ENCODE peak calls at places on chromosomes 5 and 9, in four cellular contexts. O, D, A and C are unnamed samples.

GRCh38 chr5:99449786-99450185 is 521.0 kb upstream of the CHD1 start:
- DNase-seq in O (no peak), A (no peak), D (no peak), C (no peak)

GRCh38 chr5:145946112-145946861 is 9.9 kb downstream of the SH3RF2 start:
- DNase-seq in D (peak), A (no peak), O (no peak), C (peak)

GRCh38 chr5:54985301-54986268 is at the start of gene ESM1:
- DNase-seq in D (peak), A (no peak), O (no peak), C (no peak)

GRCh38 chr9:134526798-134527492 is 114.7 kb upstream of the COL5A1 start:
- DNase-seq in O (no peak), D (no peak), A (no peak), C (no peak)

GRCh38 chr9:112239284-112239683 is 64.2 kb upstream of the SUSD1 start:
- DNase-seq in D (no peak), A (no peak), O (no peak), C (peak)

GRCh38 chr9:14423816-14424261 is 109.9 kb upstream of the NFIB start:
- DNase-seq in D (peak), A (no peak), O (no peak), C (peak)

GRCh38 chr5:66442951-66443445 is 153.2 kb upstream of the MAST4 start:
- DNase-seq in A (no peak), O (no peak), D (no peak), C (peak)

GRCh38 chr5:179312557-179313235 is 32.6 kb downstream of the ADAMTS2 start:
- DNase-seq in A (no peak), O (no peak), D (peak), C (no peak)

GRCh38 chr5:149228610-149229297 is 42.9 kb upstream of the AFAP1L1 start:
- DNase-seq in A (no peak), O (peak), D (peak), C (peak)

GRCh38 chr5:109612278-109612905 is 77.3 kb upstream of the MAN2A1 start:
- DNase-seq in D (no peak), A (no peak), O (no peak), C (no peak)

GRCh38 chr5:102668220-102668930 is 86.7 kb upstream of the PAM start:
- DNase-seq in O (no peak), A (no peak), D (no peak), C (peak)

GRCh38 chr5:20678814-20679298 is 690.9 kb upstream of the CDH18 start:
- DNase-seq in D (peak), O (no peak), A (no peak), C (peak)

GRCh38 chr5:8176101-8176693 is 307.2 kb downstream of the MTRR start:
- DNase-seq in O (no peak), A (no peak), D (peak), C (no peak)

GRCh38 chr5:1219768-1220100 is 5.4 kb upstream of the SLC6A18 start:
- DNase-seq in O (no peak), D (no peak), A (no peak), C (no peak)

GRCh38 chr5:27311544-27311943 is 273.2 kb upstream of the CDH9 start:
- DNase-seq in A (no peak), O (no peak), D (peak), C (peak)

GRCh38 chr5:73367650-73368049 is 80.9 kb downstream of the FOXD1 start:
- DNase-seq in O (no peak), A (no peak), D (peak), C (no peak)

GRCh38 chr9:14748373-14748772 is 25.8 kb upstream of the CER1 start:
- DNase-seq in A (no peak), D (no peak), O (no peak), C (no peak)

GRCh38 chr9:94554439-94555331 is at the start of gene PCAT7:
- DNase-seq in D (no peak), O (peak), A (peak), C (peak)

GRCh38 chr9:33375238-33375840 is 27.0 kb downstream of the AQP7 start:
- DNase-seq in A (peak), O (peak), D (peak), C (peak)

GRCh38 chr5:44365351-44365750 is 23.9 kb downstream of the FGF10 start:
- DNase-seq in D (peak), A (no peak), O (no peak), C (no peak)

GRCh38 chr9:88076286-88077070 is 61.8 kb downstream of the SPATA31C2 start:
- DNase-seq in O (peak), A (peak), D (peak), C (peak)

GRCh38 chr5:177234761-177235315 is 68.7 kb downstream of the RAB24 start:
- DNase-seq in A (no peak), D (no peak), O (no peak), C (no peak)

GRCh38 chr5:63963080-63963735 is 963 bp upstream of the HTR1A start:
- DNase-seq in A (peak), O (peak), D (peak), C (peak)

GRCh38 chr5:95861858-95862561 is 39.5 kb upstream of the GLRX start:
- DNase-seq in A (no peak), D (peak), O (no peak), C (no peak)

GRCh38 chr5:119315516-119315949 is 40.3 kb upstream of the TNFAIP8 start:
- DNase-seq in A (no peak), O (no peak), D (no peak), C (peak)

GRCh38 chr5:73170522-73170921 is 2.5 kb upstream of the TMEM174 start:
- DNase-seq in A (peak), D (peak), O (peak), C (peak)

GRCh38 chr9:34526026-34526425 is 3.2 kb upstream of the ENHO start:
- DNase-seq in D (no peak), A (no peak), O (no peak), C (no peak)

GRCh38 chr5:13408616-13409015 is 535.9 kb downstream of the DNAH5 start:
- DNase-seq in A (no peak), O (no peak), D (no peak), C (no peak)

GRCh38 chr5:40833712-40834229 is 1.3 kb downstream of the RPL37 start:
- DNase-seq in A (no peak), D (no peak), O (no peak), C (no peak)

GRCh38 chr5:41748631-41749030 is 121.6 kb downstream of the OXCT1 start:
- DNase-seq in A (no peak), O (no peak), D (peak), C (no peak)

GRCh38 chr5:75046366-75047142 is 5.8 kb downstream of the GCNT4 start:
- DNase-seq in A (no peak), O (no peak), D (no peak), C (no peak)

GRCh38 chr9:33029106-33029788 is 4.2 kb downstream of the DNAJA1 start:
- DNase-seq in O (no peak), A (no peak), D (peak), C (no peak)

GRCh38 chr9:115981011-115981410 is 172.6 kb upstream of the PAPPA start:
- DNase-seq in D (no peak), O (no peak), A (no peak), C (no peak)

GRCh38 chr9:134918646-134919045 is 934 bp upstream of the FCN1 start:
- DNase-seq in A (no peak), O (no peak), D (no peak), C (no peak)

GRCh38 chr9:13351768-13352386 is 72.4 kb upstream of the MPDZ start:
- DNase-seq in A (no peak), D (peak), O (no peak), C (peak)

DNA sequence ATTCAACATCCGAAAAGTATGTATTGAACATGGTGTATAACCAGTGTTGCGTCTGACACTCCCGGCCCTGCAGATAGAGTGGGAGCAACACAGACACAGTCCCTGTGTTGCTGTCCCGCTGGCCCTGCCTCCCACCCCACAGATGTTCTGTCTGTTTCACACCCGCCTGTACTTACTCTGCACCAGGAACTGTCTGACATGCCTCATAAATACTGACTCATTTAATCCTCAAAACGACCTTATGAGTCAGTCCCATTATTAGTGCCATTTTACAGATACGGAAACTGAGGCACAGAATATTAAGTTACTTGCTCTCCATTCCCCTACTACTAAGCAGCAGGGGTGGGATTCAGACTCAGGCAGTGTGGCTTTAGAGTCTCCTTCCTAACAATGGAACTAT is 109.8 kb upstream of the NFIL3 start:
- DNase-seq in D (no peak), O (no peak), A (no peak), C (no peak)
- H2AK5ac ChIP-seq in D (peak), O (no peak), A (no peak), C (no peak)

DNA sequence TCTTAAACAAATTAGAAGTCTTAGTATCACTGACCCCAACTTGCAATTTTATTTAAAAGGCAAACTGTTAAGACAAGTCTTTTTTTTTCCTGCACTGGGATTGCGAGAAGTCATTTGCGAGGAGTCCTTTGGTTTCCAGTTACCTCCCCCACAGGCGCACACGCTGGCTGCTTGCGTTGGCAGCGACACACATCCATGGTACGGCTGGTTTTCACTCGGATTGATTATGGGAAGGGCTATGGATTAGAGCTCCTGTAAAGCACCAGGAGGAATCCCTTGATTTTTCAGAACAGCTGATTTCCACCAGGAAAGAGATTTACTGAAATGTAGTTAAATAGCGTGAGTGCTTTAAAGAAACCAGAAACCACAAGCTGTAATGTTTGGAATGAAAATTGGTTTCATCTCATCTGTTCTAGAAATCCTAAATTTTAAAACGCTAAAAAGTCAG is 732 bp downstream of the SLC1A3 start:
- DNase-seq in O (no peak), D (peak), A (no peak), C (peak)
- H4K5ac ChIP-seq in O (no peak), D (no peak), A (no peak), C (no peak)

DNA sequence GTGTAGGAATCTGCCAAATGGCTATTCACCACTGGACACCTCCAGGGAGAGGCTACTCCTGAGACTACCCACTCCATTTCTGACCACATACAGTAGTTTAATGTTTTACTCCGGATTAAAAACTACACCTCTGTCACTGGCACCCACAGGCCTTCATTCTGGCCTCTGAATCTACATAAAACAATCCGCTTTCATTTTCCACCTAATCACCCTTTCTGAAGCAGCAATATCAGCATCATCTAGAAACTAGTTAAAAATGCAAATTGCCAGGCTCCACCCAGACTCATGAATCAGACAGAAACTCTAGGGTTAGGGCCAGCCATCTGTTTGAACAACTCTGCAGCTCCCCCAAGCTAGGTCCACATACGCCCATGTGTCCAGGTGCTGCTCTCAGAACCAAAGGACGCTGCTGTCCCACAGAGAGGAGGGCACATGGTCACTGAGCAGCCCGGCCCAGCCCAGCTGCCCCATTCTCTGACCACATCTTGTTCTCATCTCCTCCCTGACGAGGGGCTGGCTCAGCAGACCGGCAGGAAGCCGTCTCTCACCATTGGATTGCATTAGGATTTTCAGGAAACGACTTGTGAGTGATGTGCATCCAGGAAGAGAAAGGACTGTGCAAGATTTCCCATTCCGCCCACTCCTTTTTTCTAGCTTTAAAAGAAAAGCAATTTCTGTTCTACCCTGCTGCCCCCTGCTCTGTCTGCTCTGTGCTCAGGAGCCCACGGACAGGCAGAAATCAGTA is 34.7 kb downstream of the ADAM19 start:
- DNase-seq in D (peak), A (no peak), O (no peak), C (peak)
- H3K4me2 ChIP-seq in D (peak), A (no peak), O (no peak), C (peak)

DNA sequence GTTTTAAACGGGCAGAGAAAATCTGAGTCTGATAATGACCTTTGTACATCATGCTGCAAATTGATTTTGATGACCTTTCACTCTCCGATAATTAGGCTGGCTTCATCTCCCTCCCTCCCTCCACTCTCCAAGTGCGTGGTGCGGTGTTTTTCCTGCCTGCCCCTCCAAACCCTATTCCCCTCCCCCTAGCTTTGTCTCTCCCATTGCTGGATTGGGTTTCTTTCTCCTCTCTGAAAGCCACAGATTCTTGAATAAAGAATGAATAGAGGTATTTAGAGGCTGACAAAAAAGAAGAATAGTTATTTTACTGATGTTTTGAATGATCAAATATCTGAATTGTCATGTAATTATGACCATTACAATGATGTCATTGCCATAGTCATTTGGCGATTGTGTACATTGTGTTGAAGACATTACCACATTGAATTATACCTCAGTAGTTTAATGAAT is 571.1 kb upstream of the ZNF608 start:
- DNase-seq in D (peak), O (peak), A (no peak), C (peak)
- H2AK5ac ChIP-seq in D (no peak), O (no peak), A (no peak), C (no peak)

GRCh38 chr5:53884411-53884810 is 324.0 kb downstream of the NDUFS4 start:
- DNase-seq in D (no peak), O (no peak), A (no peak), C (peak)
- H4K5ac ChIP-seq in D (no peak), O (no peak), A (no peak), C (no peak)

GRCh38 chr5:116571568-116572321 is 2.9 kb downstream of the SEMA6A start:
- DNase-seq in D (no peak), O (no peak), A (no peak), C (peak)

GRCh38 chr5:116574682-116575634 is at the start of gene SEMA6A:
- DNase-seq in A (peak), O (peak), D (peak), C (peak)

GRCh38 chr5:116572375-116573278 is 2.0 kb downstream of the SEMA6A start:
- DNase-seq in O (no peak), A (peak), D (no peak), C (peak)

GRCh38 chr5:116573617-116574431 is 799 bp downstream of the SEMA6A start:
- DNase-seq in A (no peak), O (no peak), D (no peak), C (peak)

DNA sequence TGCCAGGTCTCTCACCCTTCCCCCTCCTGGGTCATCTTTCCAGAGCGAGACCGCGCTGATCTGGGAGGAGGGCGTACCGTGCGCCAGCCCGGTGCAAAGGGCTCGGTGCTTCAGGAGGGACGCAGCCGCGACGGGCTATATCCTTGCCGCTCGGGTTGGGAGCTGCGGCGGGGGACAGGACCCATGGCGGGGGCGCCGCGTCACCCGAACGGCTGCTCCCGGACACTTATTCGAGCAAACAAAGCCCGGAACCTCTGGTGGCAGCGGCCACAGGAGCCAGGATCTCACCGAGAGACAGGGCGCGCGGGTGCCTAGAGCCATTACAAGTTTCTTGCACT is 1.4 kb downstream of the SEMA6A start:
- DNase-seq in A (peak), D (no peak), O (no peak), C (peak)
- H3K4me2 ChIP-seq in A (peak), D (peak), O (peak), C (peak)

GRCh38 chr9:98255578-98256296 is at the start of gene TBC1D2:
- DNase-seq in O (peak), D (peak), A (peak), C (peak)

GRCh38 chr9:98254236-98255063 is 999 bp downstream of the TBC1D2 start:
- DNase-seq in O (no peak), A (no peak), D (no peak), C (no peak)

GRCh38 chr9:98255064-98255577 is 328 bp downstream of the TBC1D2 start:
- DNase-seq in O (no peak), A (no peak), D (peak), C (peak)

GRCh38 chr9:98259791-98260190 is 4.3 kb upstream of the TBC1D2 start:
- DNase-seq in D (no peak), O (no peak), A (no peak), C (no peak)

DNA sequence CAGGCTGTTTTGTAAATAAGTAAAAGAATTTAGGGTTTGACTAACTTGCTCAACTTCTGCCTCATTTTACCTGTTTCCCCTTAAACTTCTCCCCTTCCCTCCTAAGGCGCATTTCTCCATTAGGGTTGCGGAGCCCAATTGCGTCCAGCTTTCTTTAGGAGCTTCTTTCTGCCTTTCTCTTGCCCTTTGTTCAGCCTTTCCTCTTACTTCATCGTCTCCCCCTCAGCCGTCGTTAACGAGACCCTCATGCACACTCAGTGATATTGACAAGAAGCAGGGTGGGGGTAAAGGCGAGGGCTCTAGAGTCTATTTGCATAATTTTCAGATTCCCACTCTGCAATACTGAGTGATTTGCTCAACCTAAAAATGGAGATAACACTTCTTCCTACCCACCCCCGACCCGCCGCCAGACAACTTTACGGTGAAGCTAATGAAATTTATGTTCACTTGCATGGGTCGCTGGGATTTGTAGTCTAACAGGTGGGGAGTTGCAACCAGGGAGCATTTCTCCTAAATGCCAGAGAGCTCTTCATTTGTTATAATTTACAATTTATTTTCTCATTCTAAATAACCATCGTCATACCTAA is 1.3 kb upstream of the TBC1D2 start:
- DNase-seq in O (no peak), A (no peak), D (no peak), C (no peak)
- H2AK5ac ChIP-seq in O (no peak), A (no peak), D (peak), C (no peak)

GRCh38 chr5:9847631-9848030 is 217.5 kb upstream of the TAS2R1 start:
- DNase-seq in O (no peak), D (no peak), A (no peak), C (no peak)

GRCh38 chr5:9852686-9853085 is 222.5 kb upstream of the TAS2R1 start:
- DNase-seq in A (no peak), D (peak), O (no peak), C (no peak)

GRCh38 chr5:9853309-9853708 is 223.2 kb upstream of the TAS2R1 start:
- DNase-seq in D (no peak), A (no peak), O (no peak), C (peak)

GRCh38 chr5:9850456-9850855 is 220.3 kb upstream of the TAS2R1 start:
- DNase-seq in D (no peak), A (no peak), O (no peak), C (no peak)

DNA sequence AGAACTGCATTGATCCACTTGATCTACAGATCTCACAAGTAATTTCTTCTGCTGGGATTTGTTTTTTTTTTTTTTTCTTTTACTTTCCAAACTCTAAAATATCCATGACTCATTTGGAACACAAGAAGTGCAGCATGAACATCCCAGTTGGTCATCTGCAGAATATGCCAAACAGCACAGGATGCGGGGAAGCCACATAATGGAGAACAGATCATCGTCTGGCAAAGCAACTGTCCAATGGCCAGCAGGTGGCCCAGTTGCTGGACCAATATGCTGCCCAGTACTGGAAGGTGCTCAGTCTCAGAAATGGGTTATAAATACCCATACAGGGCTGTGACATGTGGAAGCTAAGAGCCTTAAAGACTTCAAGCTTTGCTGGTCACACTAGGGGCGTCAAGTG is 221.3 kb upstream of the TAS2R1 start:
- DNase-seq in D (peak), A (no peak), O (no peak), C (no peak)
- H4K5ac ChIP-seq in D (no peak), A (no peak), O (no peak), C (no peak)

GRCh38 chr5:117863589-117864296 is 1124.6 kb downstream of the DTWD2 start:
- DNase-seq in O (no peak), A (no peak), D (no peak), C (no peak)
- H3K4me2 ChIP-seq in O (no peak), A (no peak), D (no peak), C (no peak)